ENCODE peak calls at places on chromosome 15, in four cellular contexts. P is mammary epithelial cell, D is cardiac muscle cell, O is astrocyte of the spinal cord. L is an unnamed sample.

GRCh38 chr15:36479200-36479896 is 100.1 kb upstream of the CDIN1 start:
- DNase-seq in O (no peak), D (no peak), P (no peak), L (peak; percentile 76)

GRCh38 chr15:83585770-83586169 is 68.2 kb upstream of the ADAMTSL3 start:
- DNase-seq in D (no peak), O (no peak), P (no peak), L (no peak)

GRCh38 chr15:49036650-49037545 is 9.3 kb downstream of the SECISBP2L start:
- DNase-seq in D (peak; percentile 23), O (peak; percentile 62), P (peak; percentile 53), L (peak; percentile 32)

GRCh38 chr15:88745696-88746095 is 57.5 kb upstream of the ACAN start:
- DNase-seq in D (peak; percentile 58), O (peak; percentile 12), P (peak; percentile 68), L (peak; percentile 71)

GRCh38 chr15:67091073-67091965 is 25.9 kb downstream of the SMAD3 start:
- DNase-seq in P (peak; percentile 99), D (peak; percentile 94), O (peak; percentile 96), L (peak; percentile 97)

GRCh38 chr15:30038667-30039523 is 43.9 kb upstream of the GOLGA8J start:
- DNase-seq in O (no peak), D (no peak), P (no peak), L (no peak)

GRCh38 chr15:35381328-35381727 is 164.6 kb downstream of the DPH6 start:
- DNase-seq in D (no peak), O (no peak), P (no peak), L (no peak)

GRCh38 chr15:77148191-77148590 is 77.3 kb upstream of the TSPAN3 start:
- DNase-seq in D (no peak), O (no peak), P (no peak), L (no peak)

GRCh38 chr15:89777821-89778380 is 1.8 kb downstream of the MESP2 start:
- DNase-seq in O (no peak), P (no peak), D (no peak), L (no peak)

GRCh38 chr15:68055224-68055705 is 1.1 kb downstream of the PIAS1 start:
- DNase-seq in P (peak; percentile 71), O (peak; percentile 36), D (peak; percentile 52), L (peak; percentile 45)

GRCh38 chr15:36753173-36753572 is 173.7 kb downstream of the CDIN1 start:
- DNase-seq in P (no peak), O (no peak), D (no peak), L (no peak)

GRCh38 chr15:31254431-31255175 is 72.0 kb upstream of the KLF13 start:
- DNase-seq in D (peak; percentile 79), P (no peak), O (peak; percentile 64), L (peak; percentile 95)

GRCh38 chr15:100928632-100929280 is 9.6 kb downstream of the LRRK1 start:
- DNase-seq in P (peak; percentile 28), O (no peak), D (no peak), L (no peak)

GRCh38 chr15:27485265-27485664 is 514.3 kb downstream of the GABRG3 start:
- DNase-seq in O (no peak), D (no peak), P (no peak), L (no peak)

GRCh38 chr15:25663515-25663914 is 199.6 kb downstream of the ATP10A start:
- DNase-seq in D (no peak), P (no peak), O (no peak), L (no peak)

DNA sequence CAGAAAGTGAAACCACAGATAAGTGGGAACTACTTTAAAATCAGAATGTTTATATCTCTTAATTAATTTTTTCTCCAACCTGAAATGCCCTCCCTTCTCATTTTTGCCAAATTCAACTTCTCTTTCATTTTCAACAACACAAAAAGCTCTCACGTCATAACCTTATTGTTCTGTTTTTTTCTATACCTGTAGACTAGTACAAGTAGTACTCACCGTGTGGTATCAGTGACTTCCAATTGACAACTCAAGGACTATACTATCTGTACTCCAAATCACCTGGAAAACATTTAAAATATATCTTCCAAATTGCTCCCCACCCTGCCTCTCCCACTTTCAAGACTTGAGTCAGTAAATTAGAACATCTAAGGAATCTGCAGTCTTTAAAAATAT is 72.8 kb upstream of the ZNF280D start:
- DNase-seq in D (no peak), P (no peak), O (no peak), L (no peak)
- H3K4me3 ChIP-seq in D (no peak overlapping the region), P (no peak overlapping the region), O (no peak overlapping the region), L (no peak overlapping the region)

GRCh38 chr15:52527196-52527897 is 1.3 kb downstream of the MYO5A start:
- DNase-seq in O (no peak), P (no peak), D (no peak), L (no peak)

GRCh38 chr15:52529289-52529929 is 729 bp upstream of the MYO5A start:
- DNase-seq in D (no peak), O (peak; percentile 21), P (no peak), L (no peak)

GRCh38 chr15:52527898-52528464 is 699 bp downstream of the MYO5A start:
- DNase-seq in P (peak; percentile 51), O (peak; percentile 38), D (peak; percentile 25), L (no peak)

GRCh38 chr15:52529940-52530339 is 1.3 kb upstream of the MYO5A start:
- DNase-seq in P (no peak), D (no peak), O (no peak), L (no peak)

GRCh38 chr15:52528465-52529288 is at the start of gene MYO5A:
- DNase-seq in O (peak; percentile 74), D (peak; percentile 67), P (peak; percentile 76), L (peak; percentile 60)
- TF ChIP-seq CTCF in O (no peak), D (peak; percentile 3), P (no peak), L (no peak)

GRCh38 chr15:70505411-70505919 is 257.9 kb downstream of the UACA start:
- DNase-seq in D (peak; percentile 81), P (peak; percentile 95), O (peak; percentile 88), L (peak; percentile 79)
- H3K4me3 ChIP-seq in D (no peak overlapping the region), P (no peak overlapping the region), O (no peak overlapping the region), L (no peak overlapping the region)

GRCh38 chr15:58852347-58852746 is 81.1 kb downstream of the SLTM start:
- DNase-seq in P (no peak), D (peak; percentile 23), O (no peak), L (no peak)
- TF ChIP-seq CTCF in P (peak; percentile 10), D (peak; percentile 17), O (no peak), L (peak; percentile 31)